ENCODE peak calls at places on chromosomes 2 and 18, in nine cellular contexts. T is A673, E is lower lobe of right lung, R is breast epithelium, J is Peyer's patch, O is BE2C, Y is tibial artery, V is GM23248, I is ovary. D is an unnamed sample.

GRCh38 chr2:237627463-237628321 is at the start of gene LRRFIP1:
- DNase-seq in J (no peak), I (peak; percentile 37), E (no peak), R (no peak), Y (no peak), T (peak; percentile 37), V (peak; percentile 63), O (peak; percentile 60), D (peak; percentile 80)

GRCh38 chr18:8361941-8362471 is 247.2 kb upstream of the RAB12 start:
- DNase-seq in T (no peak), I (no peak), J (no peak), V (no peak), O (no peak), R (no peak), E (no peak), Y (no peak), D (no peak)

GRCh38 chr2:98835831-98836385 is 100.1 kb downstream of the CRACDL start:
- DNase-seq in O (no peak), I (no peak), Y (no peak), E (no peak), J (peak; percentile 63), V (no peak), T (no peak), R (no peak), D (no peak)

GRCh38 chr2:22478329-22478728 is 906.6 kb upstream of the KLHL29 start:
- DNase-seq in E (no peak), O (no peak), J (no peak), Y (no peak), T (no peak), R (no peak), V (no peak), I (no peak), D (no peak)

GRCh38 chr2:25279091-25279651 is 62.6 kb downstream of the DNMT3A start:
- DNase-seq in O (peak; percentile 49), I (peak; percentile 62), V (peak; percentile 35), R (peak; percentile 85), T (no peak), J (peak; percentile 91), Y (peak; percentile 83), E (peak; percentile 82), D (no peak)

GRCh38 chr2:157785200-157785599 is 90.9 kb downstream of the ACVR1 start:
- DNase-seq in I (no peak), V (peak; percentile 20), E (no peak), Y (no peak), T (peak; percentile 71), J (no peak), R (no peak), O (no peak), D (peak; percentile 66)

GRCh38 chr2:119251652-119252051 is 28.0 kb downstream of the STEAP3 start:
- DNase-seq in Y (no peak), I (no peak), O (no peak), V (no peak), E (no peak), J (peak; percentile 5), T (no peak), R (no peak), D (no peak)

GRCh38 chr2:21038403-21039073 is 5.3 kb downstream of the APOB start:
- DNase-seq in T (no peak), R (no peak), Y (peak; percentile 66), J (no peak), O (no peak), I (no peak), E (no peak), V (peak; percentile 23), D (peak; percentile 76)

GRCh38 chr2:237714690-237715458 is 83.7 kb upstream of the RBM44 start:
- DNase-seq in J (peak; percentile 57), E (no peak), R (peak; percentile 11), I (no peak), Y (peak; percentile 75), T (no peak), O (no peak), V (peak; percentile 32), D (no peak)

GRCh38 chr2:239465017-239466001 is 64.5 kb upstream of the HDAC4 start:
- DNase-seq in V (peak; percentile 55), J (peak; percentile 80), R (peak; percentile 54), O (no peak), T (peak; percentile 17), E (peak; percentile 91), I (no peak), Y (peak; percentile 91), D (peak; percentile 13)

GRCh38 chr2:240960309-240960962 is 38.0 kb upstream of the SNED1 start:
- DNase-seq in O (peak; percentile 73), T (no peak), R (peak; percentile 34), E (peak; percentile 78), V (no peak), Y (no peak), J (peak; percentile 59), I (peak; percentile 95), D (peak; percentile 56)

GRCh38 chr2:222504191-222504590 is 79.8 kb downstream of the SGPP2 start:
- DNase-seq in E (no peak), J (no peak), V (no peak), I (no peak), Y (no peak), R (no peak), T (no peak), O (no peak), D (no peak)

GRCh38 chr18:45901654-45902210 is 65.4 kb downstream of the EPG5 start:
- DNase-seq in R (no peak), O (no peak), V (no peak), T (no peak), E (no peak), Y (no peak), I (no peak), J (no peak), D (no peak)

GRCh38 chr2:142984657-142985056 is 107.2 kb downstream of the KYNU start:
- DNase-seq in I (no peak), Y (no peak), T (no peak), V (no peak), R (no peak), O (no peak), J (no peak), E (no peak), D (no peak)

GRCh38 chr2:143429932-143430331 is 300.7 kb downstream of the ARHGAP15 start:
- DNase-seq in I (no peak), O (no peak), Y (no peak), V (no peak), J (no peak), R (no peak), T (no peak), E (no peak), D (peak; percentile 62)

GRCh38 chr2:28493636-28494035 is 2.2 kb upstream of the PLB1 start:
- DNase-seq in R (no peak), I (no peak), O (no peak), J (no peak), E (no peak), Y (no peak), T (no peak), V (no peak), D (no peak)
- H3K4me1 ChIP-seq in R (no peaks in the 10 kb centered on the region), I (no peaks in the 10 kb centered on the region), O (no peaks in the 10 kb centered on the region), J (no peaks in the 10 kb centered on the region), E (no peaks in the 10 kb centered on the region), Y (no peaks in the 10 kb centered on the region), T (no peaks in the 10 kb centered on the region), V (no peaks in the 10 kb centered on the region), D (peaks cover 12% of the 10 kb centered on the region)

GRCh38 chr2:75407038-75407530 is 153.7 kb downstream of the EVA1A start:
- DNase-seq in Y (no peak), I (no peak), T (no peak), J (no peak), O (no peak), E (no peak), R (no peak), V (no peak), D (no peak)

GRCh38 chr2:75405000-75405399 is 155.7 kb downstream of the EVA1A start:
- DNase-seq in O (no peak), E (no peak), T (no peak), J (no peak), V (no peak), Y (no peak), R (no peak), I (no peak), D (no peak)

GRCh38 chr2:75406138-75406537 is 154.6 kb downstream of the EVA1A start:
- DNase-seq in V (no peak), O (no peak), T (no peak), Y (no peak), I (no peak), E (no peak), R (no peak), J (no peak), D (no peak)

GRCh38 chr2:75403991-75404428 is 156.7 kb downstream of the EVA1A start:
- DNase-seq in I (no peak), O (no peak), Y (no peak), T (peak; percentile 70), J (no peak), V (peak; percentile 69), R (no peak), E (no peak), D (peak; percentile 81)
- H3K4me1 ChIP-seq in I (no peaks in the 10 kb centered on the region), O (no peaks in the 10 kb centered on the region), Y (no peaks in the 10 kb centered on the region), T (no peaks in the 10 kb centered on the region), J (no peaks in the 10 kb centered on the region), V (no peaks in the 10 kb centered on the region), R (no peaks in the 10 kb centered on the region), E (no peaks in the 10 kb centered on the region), D (no peaks in the 10 kb centered on the region)

GRCh38 chr2:12017499-12018185 is 271.2 kb downstream of the LPIN1 start:
- DNase-seq in R (no peak), Y (no peak), O (no peak), E (no peak), V (no peak), J (no peak), I (no peak), T (no peak), D (no peak)

GRCh38 chr2:12010059-12010458 is 263.6 kb downstream of the LPIN1 start:
- DNase-seq in J (no peak), E (no peak), O (no peak), Y (no peak), T (no peak), I (no peak), R (no peak), V (no peak), D (no peak)

GRCh38 chr2:12010779-12011178 is 264.3 kb downstream of the LPIN1 start:
- DNase-seq in Y (no peak), R (no peak), T (no peak), I (no peak), E (no peak), J (no peak), V (no peak), O (no peak), D (no peak)

GRCh38 chr2:12009323-12009905 is 263.0 kb downstream of the LPIN1 start:
- DNase-seq in O (no peak), V (no peak), Y (no peak), R (no peak), E (no peak), T (no peak), J (no peak), I (no peak), D (no peak)

GRCh38 chr2:12014088-12014960 is 267.9 kb downstream of the LPIN1 start:
- DNase-seq in E (peak; percentile 53), Y (peak; percentile 67), O (no peak), J (no peak), V (peak; percentile 73), T (no peak), I (no peak), R (no peak), D (peak; percentile 58)
- H3K4me1 ChIP-seq in E (no peaks in the 10 kb centered on the region), Y (no peaks in the 10 kb centered on the region), O (no peaks in the 10 kb centered on the region), J (no peaks in the 10 kb centered on the region), V (peaks cover 12% of the 10 kb centered on the region), T (no peaks in the 10 kb centered on the region), I (no peaks in the 10 kb centered on the region), R (no peaks in the 10 kb centered on the region), D (no peaks in the 10 kb centered on the region)

DNA sequence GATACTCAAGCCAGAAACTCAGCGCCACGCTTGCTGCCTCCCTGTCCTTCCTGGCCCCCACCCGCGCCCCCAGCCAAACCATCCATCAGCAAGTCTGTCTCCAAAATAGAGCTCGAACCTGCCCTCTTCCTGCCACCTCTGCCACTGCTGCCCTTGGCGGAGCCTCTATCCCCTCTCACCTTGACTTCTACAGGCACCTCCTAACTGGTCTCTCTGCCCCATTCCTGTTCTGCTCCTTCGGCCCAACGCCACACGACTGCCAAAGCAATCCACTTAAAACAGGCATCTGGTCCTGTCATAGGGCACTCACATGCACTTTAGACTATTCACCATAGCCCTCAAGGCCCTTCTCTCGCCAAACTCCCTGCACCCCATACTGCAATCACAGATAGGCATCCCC is 210.3 kb upstream of the SMAD2 start:
- DNase-seq in T (no peak), J (no peak), V (no peak), O (no peak), I (no peak), E (no peak), Y (no peak), R (no peak), D (no peak)
- H3K4me1 ChIP-seq in T (peaks cover 10% of the 10 kb centered on the region), J (no peaks in the 10 kb centered on the region), V (no peaks in the 10 kb centered on the region), O (no peaks in the 10 kb centered on the region), I (peaks cover 12% of the 10 kb centered on the region), E (peaks cover 53% of the 10 kb centered on the region), Y (no peaks in the 10 kb centered on the region), R (no peaks in the 10 kb centered on the region), D (peaks cover 6% of the 10 kb centered on the region)